ENCODE peak calls at places on chromosomes 3 and 15, in seven cellular contexts. L is CD8-positive, alpha-beta memory T cell; M is IMR-90; U is NB4; V is PC-9; F is epithelial cell of esophagus; W is neuronal stem cell. G is an unnamed sample.
A peak's percentile ranks its signal among the peaks of the same experiment; 100 is the strongest.

GRCh38 chr3:147699175-147699838 is 290.1 kb downstream of the ZIC1 start:
- DNase-seq in U (peak; percentile 40), F (peak; percentile 78), M (peak; percentile 21), L (no peak), V (no peak), W (no peak), G (peak; percentile 80)

GRCh38 chr3:83514130-83514914 is 1444.5 kb upstream of the CADM2 start:
- DNase-seq in V (peak; percentile 15), L (no peak), W (no peak), M (no peak), F (peak; percentile 37), U (no peak), G (no peak)

GRCh38 chr3:99562138-99562537 is 76.3 kb upstream of the COL8A1 start:
- DNase-seq in L (no peak), V (no peak), F (peak; percentile 58), M (peak; percentile 69), U (peak; percentile 5), W (peak; percentile 23), G (peak; percentile 41)

GRCh38 chr15:70608156-70608555 is 155.2 kb downstream of the UACA start:
- DNase-seq in L (no peak), W (no peak), U (peak; percentile 53), F (no peak), V (no peak), M (peak; percentile 44), G (no peak)

GRCh38 chr3:31305324-31305723 is 227.4 kb upstream of the STT3B start:
- DNase-seq in M (no peak), U (no peak), F (no peak), V (no peak), W (no peak), L (no peak), G (no peak)

GRCh38 chr3:3893590-3893989 is 94.4 kb downstream of the LRRN1 start:
- DNase-seq in F (no peak), M (no peak), L (no peak), U (no peak), W (no peak), V (no peak), G (no peak)

GRCh38 chr3:178304758-178305157 is 231.5 kb upstream of the KCNMB2 start:
- DNase-seq in V (no peak), W (no peak), U (no peak), M (peak; percentile 93), L (no peak), F (peak; percentile 36), G (peak; percentile 48)

GRCh38 chr3:121817753-121818152 is 17.1 kb downstream of the IQCB1 start:
- DNase-seq in M (no peak), F (no peak), W (no peak), V (no peak), L (no peak), U (peak; percentile 43), G (no peak)

GRCh38 chr3:71121429-71122167 is 461.9 kb downstream of the FOXP1 start:
- DNase-seq in V (no peak), M (no peak), U (no peak), W (no peak), F (peak; percentile 51), L (no peak), G (peak; percentile 67)

GRCh38 chr3:184443831-184444230 is 64.0 kb downstream of the CHRD start:
- DNase-seq in F (peak; percentile 85), V (peak; percentile 66), W (no peak), L (no peak), U (no peak), M (no peak), G (peak; percentile 42)

GRCh38 chr3:39261726-39262125 is 18.1 kb downstream of the CX3CR1 start:
- DNase-seq in F (no peak), L (no peak), W (no peak), V (no peak), M (no peak), U (no peak), G (no peak)

GRCh38 chr3:53824795-53825194 is 21.4 kb downstream of the CHDH start:
- DNase-seq in U (no peak), W (no peak), V (no peak), M (no peak), L (no peak), F (no peak), G (no peak)

GRCh38 chr15:68085052-68085451 is 30.9 kb downstream of the PIAS1 start:
- DNase-seq in M (peak; percentile 17), W (no peak), F (no peak), U (no peak), V (no peak), L (no peak), G (no peak)
- H3K4me3 ChIP-seq in M (no peak overlapping the region), W (no peak overlapping the region), F (no peak overlapping the region), U (no peak overlapping the region), V (no peak overlapping the region), L (no peak overlapping the region), G (no peak overlapping the region)

GRCh38 chr15:60397772-60398445 is at the start of gene ANXA2:
- DNase-seq in V (peak; percentile 90), U (peak; percentile 93), L (peak; percentile 84), M (peak; percentile 84), F (peak; percentile 94), W (no peak), G (peak; percentile 70)

GRCh38 chr15:60396964-60397771 is 618 bp downstream of the ANXA2 start:
- DNase-seq in F (peak; percentile 68), L (peak; percentile 30), U (peak; percentile 72), M (peak; percentile 68), V (peak; percentile 79), W (no peak), G (peak; percentile 62)

GRCh38 chr15:60399246-60399915 is 1.6 kb upstream of the ANXA2 start:
- DNase-seq in W (no peak), L (no peak), M (no peak), V (no peak), F (no peak), U (peak; percentile 20), G (no peak)

GRCh38 chr15:60399931-60400330 is 2.1 kb upstream of the ANXA2 start:
- DNase-seq in M (peak; percentile 84), V (no peak), L (no peak), W (no peak), U (no peak), F (peak; percentile 61), G (peak; percentile 71)

DNA sequence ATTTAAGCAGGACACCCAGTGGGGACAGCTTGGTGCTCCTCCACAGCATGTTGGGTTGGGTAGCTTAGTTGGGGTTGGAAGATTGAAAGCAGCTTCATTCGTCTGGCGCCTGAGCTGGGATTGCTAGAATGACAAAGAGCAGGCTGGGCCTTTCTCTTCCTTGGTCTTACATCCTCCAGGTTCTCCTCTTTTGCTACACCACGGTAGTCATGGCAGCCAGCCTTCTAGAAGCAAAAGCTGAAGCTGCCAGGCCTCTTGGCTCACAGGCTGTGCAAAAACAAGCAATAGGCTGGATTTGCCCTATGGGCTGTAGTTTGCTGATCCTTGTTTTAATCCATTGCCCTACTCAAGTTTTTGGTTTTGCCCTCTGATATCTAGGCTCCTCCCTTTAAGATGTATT is 3.2 kb upstream of the ANXA2 start:
- DNase-seq in V (no peak), F (no peak), M (no peak), U (no peak), L (no peak), W (no peak), G (no peak)
- H3K4me3 ChIP-seq in V (no peak overlapping the region), F (no peak overlapping the region), M (no peak overlapping the region), U (no peak overlapping the region), L (no peak overlapping the region), W (no peak overlapping the region), G (no peak overlapping the region)

GRCh38 chr15:40906947-40907802 is 12.9 kb downstream of the VPS18 start:
- DNase-seq in W (no peak), F (no peak), V (no peak), M (peak; percentile 41), L (peak; percentile 44), U (no peak), G (no peak)
- H3K4me3 ChIP-seq in W (no peak overlapping the region), F (peak overlapping the region; percentile 15), V (peak overlapping the region; percentile 46), M (peak overlapping the region; percentile 29), L (peak overlapping the region; percentile 84), U (no peak overlapping the region), G (no peak overlapping the region)

GRCh38 chr15:66097151-66098018 is 156.2 kb downstream of the MEGF11 start:
- DNase-seq in V (no peak), M (peak; percentile 0), U (no peak), F (no peak), W (no peak), L (no peak), G (no peak)
- H3K4me3 ChIP-seq in V (no peak overlapping the region), M (no peak overlapping the region), U (no peak overlapping the region), F (no peak overlapping the region), W (no peak overlapping the region), L (no peak overlapping the region), G (no peak overlapping the region)

GRCh38 chr3:62318365-62318751 is 55.0 kb downstream of the FEZF2 start:
- DNase-seq in F (no peak), W (no peak), M (no peak), U (no peak), L (no peak), V (no peak), G (no peak)

GRCh38 chr3:62318752-62319569 is 54.4 kb downstream of the FEZF2 start:
- DNase-seq in L (peak; percentile 43), M (peak; percentile 79), F (peak; percentile 91), U (peak; percentile 11), W (peak; percentile 86), V (peak; percentile 72), G (peak; percentile 69)

GRCh38 chr3:62316525-62316924 is 56.8 kb downstream of the FEZF2 start:
- DNase-seq in F (no peak), V (no peak), U (no peak), W (no peak), M (no peak), L (no peak), G (no peak)

GRCh38 chr3:62323241-62323640 is 50.1 kb downstream of the FEZF2 start:
- DNase-seq in L (no peak), W (no peak), U (no peak), F (no peak), V (no peak), M (no peak), G (peak; percentile 7)

DNA sequence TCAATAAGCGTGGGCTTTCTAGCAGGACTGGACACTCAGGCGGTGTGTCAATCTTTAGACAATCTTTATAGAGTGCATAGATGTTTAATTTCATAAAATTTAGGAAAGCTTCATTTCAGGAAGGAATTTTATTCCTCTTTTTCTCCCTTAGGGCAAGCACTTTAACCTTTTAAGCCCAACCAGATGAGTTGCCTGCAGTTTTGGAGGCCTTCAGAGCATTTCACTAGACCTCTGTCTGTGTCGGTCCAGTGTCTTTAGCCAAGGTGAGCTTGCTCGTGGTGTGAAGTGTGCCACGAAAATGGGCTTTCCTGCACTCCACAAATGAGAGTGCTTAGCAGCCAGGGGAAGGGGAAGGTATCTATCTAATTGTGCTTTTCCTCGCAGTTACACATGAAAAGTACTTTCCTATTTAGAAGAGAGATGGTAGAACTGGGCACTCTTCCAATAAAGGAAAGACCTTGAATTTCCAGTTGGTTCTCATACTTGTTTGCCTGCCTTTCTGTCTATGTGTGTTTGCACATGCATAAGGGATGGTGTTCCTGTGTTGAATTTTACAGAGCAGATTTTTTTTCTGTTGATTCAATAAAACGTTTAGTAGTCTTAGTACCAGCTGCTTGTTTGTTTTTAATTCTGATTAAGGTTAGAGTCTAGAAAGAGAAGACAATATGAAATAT is 53.6 kb downstream of the FEZF2 start:
- DNase-seq in U (no peak), F (peak; percentile 76), V (no peak), L (no peak), M (no peak), W (no peak), G (peak; percentile 28)
- H3K4me3 ChIP-seq in U (no peak overlapping the region), F (peak overlapping the region; percentile 81), V (peak overlapping the region; percentile 90), L (no peak overlapping the region), M (peak overlapping the region; percentile 78), W (peak overlapping the region; percentile 75), G (peak overlapping the region; percentile 56)

DNA sequence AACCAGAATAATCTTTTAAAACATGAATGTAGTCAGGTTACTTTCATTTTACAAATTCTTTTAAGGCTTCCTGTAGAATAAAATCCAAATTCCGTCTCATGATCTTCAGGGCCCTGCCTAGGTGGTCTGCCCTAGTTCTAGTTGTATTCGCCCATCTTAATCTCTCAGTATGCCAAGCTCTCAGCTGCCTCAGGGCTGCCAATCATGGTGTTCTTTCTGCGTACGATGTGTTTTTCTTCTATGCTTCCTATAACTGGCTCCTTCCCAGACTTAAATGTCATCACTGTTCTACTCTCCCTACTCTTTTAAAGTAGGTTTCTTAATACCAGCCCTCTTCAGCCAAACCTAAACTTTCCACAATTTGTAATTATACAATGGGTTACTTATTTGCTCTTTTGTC is 107.4 kb downstream of the GREM1 start:
- DNase-seq in L (no peak), M (no peak), V (no peak), F (no peak), U (no peak), W (no peak), G (no peak)
- H3K4me3 ChIP-seq in L (no peak overlapping the region), M (no peak overlapping the region), V (no peak overlapping the region), F (no peak overlapping the region), U (no peak overlapping the region), W (no peak overlapping the region), G (no peak overlapping the region)